ENCODE peak calls at places on chromosomes 5 and 9, in seven cellular contexts. O is Panc1, U is breast epithelium, I is BJ, B is fibroblast of lung, G is foreskin fibroblast, M is OCI-LY7. R is an unnamed sample.

GRCh38 chr9:135536166-135536565 is 9.8 kb upstream of the OBP2A start:
- DNase-seq in U (no peak), I (no peak), O (no peak), M (no peak), G (peak), B (peak), R (no peak)

GRCh38 chr9:117286245-117286644 is 128.6 kb downstream of the ASTN2 start:
- DNase-seq in G (no peak), I (no peak), M (no peak), B (no peak), U (no peak), O (no peak), R (no peak)

GRCh38 chr5:123300266-123300665 is 122.9 kb downstream of the CEP120 start:
- DNase-seq in O (no peak), M (no peak), B (no peak), U (no peak), I (no peak), G (no peak), R (no peak)

GRCh38 chr5:152932631-152933030 is 527.6 kb upstream of the NMUR2 start:
- DNase-seq in B (no peak), M (no peak), I (no peak), G (no peak), O (no peak), U (no peak), R (no peak)

GRCh38 chr9:131810351-131811170 is 70.7 kb upstream of the RAPGEF1 start:
- DNase-seq in U (no peak), O (no peak), M (peak), B (no peak), G (no peak), I (no peak), R (no peak)

GRCh38 chr9:87497604-87498045 is at the start of gene DAPK1:
- DNase-seq in G (peak), B (peak), I (no peak), M (no peak), O (no peak), U (no peak), R (no peak)

GRCh38 chr9:37144762-37145161 is 24.4 kb downstream of the ZCCHC7 start:
- DNase-seq in B (peak), O (no peak), G (peak), I (no peak), U (no peak), M (peak), R (no peak)

GRCh38 chr9:20551835-20552234 is 70.5 kb downstream of the MLLT3 start:
- DNase-seq in I (no peak), U (no peak), M (no peak), B (no peak), G (no peak), O (no peak), R (no peak)

GRCh38 chr5:137486707-137487106 is 12.4 kb downstream of the SPOCK1 start:
- DNase-seq in B (peak), O (no peak), M (no peak), U (no peak), G (peak), I (no peak), R (no peak)

GRCh38 chr5:51476456-51476855 is 93.2 kb downstream of the ISL1 start:
- DNase-seq in B (no peak), U (no peak), M (no peak), O (no peak), I (no peak), G (no peak), R (no peak)

GRCh38 chr9:26637101-26637500 is 255.5 kb downstream of the CAAP1 start:
- DNase-seq in O (no peak), I (no peak), U (no peak), B (no peak), G (no peak), M (no peak), R (no peak)

GRCh38 chr5:51194626-51195025 is 188.6 kb upstream of the ISL1 start:
- DNase-seq in U (no peak), I (no peak), O (no peak), M (no peak), B (no peak), G (no peak), R (no peak)

GRCh38 chr9:104961238-104961637 is 33.3 kb upstream of the ABCA1 start:
- DNase-seq in I (no peak), U (no peak), B (peak), G (peak), O (peak), M (peak), R (peak)

GRCh38 chr9:12696931-12697622 is 3.9 kb downstream of the TYRP1 start:
- DNase-seq in I (no peak), B (peak), O (no peak), G (no peak), M (no peak), U (no peak), R (no peak)

GRCh38 chr5:116576043-116576713 is 1.6 kb upstream of the SEMA6A start:
- DNase-seq in U (no peak), G (peak), I (no peak), B (peak), O (no peak), M (peak), R (peak)

GRCh38 chr9:129613520-129614175 is 7.3 kb downstream of the C9orf50 start:
- DNase-seq in O (no peak), B (no peak), U (no peak), I (no peak), G (peak), M (no peak), R (no peak)

GRCh38 chr9:127987103-127987614 is 6.4 kb upstream of the EEIG1 start:
- DNase-seq in I (no peak), G (peak), B (peak), U (peak), O (peak), M (no peak), R (no peak)

GRCh38 chr5:93053825-93054224 is 527.2 kb downstream of the NR2F1-AS1 start:
- DNase-seq in M (no peak), I (no peak), B (peak), G (peak), O (no peak), U (no peak), R (no peak)

GRCh38 chr9:34623386-34624235 is 3.3 kb upstream of the DCTN3 start:
- DNase-seq in G (no peak), M (no peak), I (no peak), B (no peak), U (no peak), O (no peak), R (no peak)

GRCh38 chr9:126915281-126915816 is 767 bp downstream of the RALGPS1 start:
- DNase-seq in B (no peak), U (peak), G (no peak), I (no peak), M (peak), O (no peak), R (no peak)

GRCh38 chr9:90684776-90685175 is 42.2 kb upstream of the DIRAS2 start:
- DNase-seq in O (no peak), M (no peak), G (no peak), B (no peak), U (no peak), I (no peak), R (no peak)

DNA sequence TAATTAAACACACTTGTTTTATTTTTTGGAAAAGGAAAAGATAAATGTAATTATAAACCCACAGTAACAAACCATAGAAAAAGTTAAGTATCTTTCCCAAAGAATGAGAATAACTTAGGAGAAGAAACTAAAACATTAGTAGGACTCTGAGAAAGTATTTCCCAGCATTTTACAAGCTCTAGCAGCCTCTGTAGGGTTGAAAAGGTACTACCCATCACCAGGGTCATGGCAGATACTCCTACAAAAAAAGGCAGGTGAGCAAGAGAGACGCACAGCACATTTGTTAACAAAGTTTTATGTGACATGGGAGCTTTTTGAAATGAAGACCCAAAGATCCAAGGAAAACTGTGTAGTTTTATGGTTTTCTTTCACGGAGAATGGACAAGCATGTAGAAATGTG is 77.7 kb upstream of the FAM169A start:
- DNase-seq in U (no peak), M (no peak), B (no peak), G (no peak), O (no peak), I (no peak), R (no peak)
- TF ChIP-seq CTCF in U (no peak), M (peak), B (no peak), G (no peak), O (peak), I (no peak), R (no peak)

DNA sequence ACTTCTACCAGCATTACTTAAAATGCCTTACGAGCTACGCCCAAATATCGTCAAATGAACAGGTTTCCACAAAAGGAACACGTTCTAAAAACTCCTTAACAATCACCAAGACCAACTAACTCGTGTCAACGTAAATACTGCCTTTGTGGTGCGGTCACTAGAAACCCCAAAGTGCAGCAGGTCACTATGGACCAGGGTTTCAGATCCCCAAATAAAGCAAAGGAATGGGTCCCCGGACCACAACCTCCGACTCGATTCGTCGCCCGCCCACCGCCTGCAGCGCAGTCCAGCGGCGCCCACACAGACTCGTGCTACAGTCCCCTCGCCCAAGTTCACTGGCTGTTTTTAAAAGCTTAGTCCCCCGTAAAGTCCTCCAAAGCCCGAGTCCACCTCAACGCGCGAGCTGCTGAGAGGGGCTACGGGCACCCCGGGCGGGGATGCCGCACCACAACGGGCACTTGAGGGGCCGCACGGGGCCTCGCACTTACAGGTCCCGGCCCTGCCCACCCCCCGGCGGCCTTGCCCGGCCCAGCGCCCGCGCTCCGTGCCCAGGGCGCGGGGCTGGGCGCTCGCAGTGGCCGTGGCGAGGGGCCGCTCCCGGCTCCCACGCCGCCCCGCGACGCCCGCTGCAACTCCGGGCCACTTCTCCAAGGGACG is 1.1 kb downstream of the NFIB start:
- DNase-seq in U (no peak), B (peak), O (no peak), G (peak), I (no peak), M (no peak), R (no peak)
- H3K4me3 ChIP-seq in U (peak), B (peak), O (peak), G (peak), I (peak), M (peak), R (peak)

DNA sequence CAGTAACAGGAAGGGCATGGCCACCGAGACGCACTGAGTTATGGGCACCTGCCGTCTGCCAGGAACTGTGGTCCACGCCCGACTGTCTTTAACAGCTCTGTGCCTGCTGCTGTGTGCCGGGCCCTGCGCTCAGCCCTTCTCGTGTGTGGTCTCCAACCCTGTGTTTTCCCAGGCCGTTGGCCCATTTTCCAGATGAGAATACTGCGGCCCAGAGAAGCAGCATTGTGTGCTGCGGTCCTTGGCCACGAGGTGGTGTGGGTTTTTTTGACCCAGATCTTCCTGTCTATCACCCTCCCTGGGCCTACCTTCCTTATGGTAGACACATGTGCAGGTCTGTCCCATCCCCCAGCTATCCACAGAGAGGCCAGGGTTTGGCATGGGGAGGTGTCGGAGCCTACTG is 47.0 kb downstream of the RXRA start:
- DNase-seq in G (no peak), O (no peak), U (no peak), I (no peak), B (no peak), M (no peak), R (no peak)
- TF ChIP-seq CTCF in G (no peak), O (no peak), U (no peak), I (no peak), B (no peak), M (peak), R (peak)

GRCh38 chr5:56733580-56733979 is 81.8 kb upstream of the MAP3K1 start:
- DNase-seq in G (no peak), O (no peak), U (no peak), I (no peak), B (no peak), M (no peak), R (no peak)

GRCh38 chr5:56735845-56736641 is 79.3 kb upstream of the MAP3K1 start:
- DNase-seq in I (no peak), U (no peak), O (no peak), G (no peak), M (peak), B (no peak), R (no peak)

GRCh38 chr5:56732147-56732546 is 83.2 kb upstream of the MAP3K1 start:
- DNase-seq in B (no peak), O (no peak), G (no peak), M (no peak), I (no peak), U (no peak), R (no peak)

GRCh38 chr5:56737002-56737621 is 78.2 kb upstream of the MAP3K1 start:
- DNase-seq in U (no peak), M (peak), I (peak), G (peak), B (peak), O (no peak), R (peak)

GRCh38 chr5:56734066-56734766 is 81.1 kb upstream of the MAP3K1 start:
- DNase-seq in I (no peak), O (no peak), B (no peak), U (no peak), M (peak), G (no peak), R (no peak)
- H3K4me3 ChIP-seq in I (no peak), O (no peak), B (no peak), U (no peak), M (peak), G (no peak), R (no peak)

GRCh38 chr5:169580964-169581363 is 2.6 kb upstream of the SPDL1 start:
- DNase-seq in I (no peak), B (no peak), M (no peak), O (no peak), G (no peak), U (no peak), R (no peak)

GRCh38 chr5:169583424-169584215 is at the start of gene SPDL1:
- DNase-seq in O (peak), U (peak), I (peak), G (peak), B (peak), M (peak), R (peak)

GRCh38 chr5:169583101-169583423 is 511 bp upstream of the SPDL1 start:
- DNase-seq in O (no peak), U (no peak), M (no peak), B (no peak), G (no peak), I (no peak), R (no peak)

GRCh38 chr5:169584998-169585451 is 1.5 kb downstream of the SPDL1 start:
- DNase-seq in U (no peak), O (no peak), I (no peak), B (peak), M (no peak), G (no peak), R (no peak)

DNA sequence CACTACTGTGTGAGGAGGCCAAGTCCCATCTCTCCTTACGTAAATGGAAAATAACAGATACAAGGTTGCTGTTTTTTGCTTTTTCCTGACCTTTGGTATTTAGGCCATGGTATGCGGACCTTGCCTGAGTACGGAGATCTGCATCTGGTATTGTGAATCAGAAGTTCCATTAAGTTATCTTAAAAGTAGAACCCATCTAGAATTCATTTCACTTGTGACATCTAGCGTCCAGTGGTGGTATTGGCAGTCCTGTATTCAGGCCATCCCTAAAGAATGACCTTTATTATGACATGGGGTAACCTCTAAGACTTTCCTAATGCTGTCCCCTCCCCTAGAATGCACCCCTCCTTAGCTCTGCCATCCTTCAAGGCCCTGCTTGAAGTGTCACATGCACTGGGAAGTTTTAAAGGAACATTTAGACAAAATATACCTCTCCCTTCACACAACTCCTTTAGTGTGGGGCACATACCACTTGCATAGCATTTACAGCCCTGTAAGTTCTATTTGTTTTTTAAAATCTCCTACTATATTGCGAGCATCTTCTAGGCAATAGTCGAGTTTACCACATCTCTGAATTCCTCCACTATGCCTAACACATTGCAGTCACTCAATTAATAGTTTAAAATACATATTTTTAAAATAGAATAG is 1.9 kb upstream of the SPDL1 start:
- DNase-seq in I (no peak), B (peak), M (peak), O (peak), G (peak), U (no peak), R (no peak)
- TF ChIP-seq CTCF in I (peak), B (peak), M (peak), O (peak), G (peak), U (peak), R (peak)

GRCh38 chr9:96638606-96639364 is 16.3 kb downstream of the PRXL2C start:
- DNase-seq in G (peak), O (no peak), I (no peak), U (no peak), B (peak), M (no peak), R (no peak)
- H3K4me3 ChIP-seq in G (no peak), O (no peak), I (no peak), U (no peak), B (no peak), M (no peak), R (no peak)

GRCh38 chr5:126720369-126720768 is 56.6 kb upstream of the LMNB1 start:
- DNase-seq in G (no peak), O (no peak), U (no peak), I (no peak), B (no peak), M (no peak), R (no peak)

GRCh38 chr5:126716861-126717260 is 60.1 kb upstream of the LMNB1 start:
- DNase-seq in U (no peak), G (no peak), B (no peak), M (no peak), O (no peak), I (no peak), R (no peak)

GRCh38 chr5:126723643-126724042 is 53.3 kb upstream of the LMNB1 start:
- DNase-seq in B (no peak), M (no peak), U (no peak), I (no peak), O (no peak), G (no peak), R (no peak)

GRCh38 chr5:126718246-126718868 is 58.6 kb upstream of the LMNB1 start:
- DNase-seq in B (no peak), U (no peak), I (no peak), O (no peak), M (no peak), G (no peak), R (no peak)
- TF ChIP-seq CTCF in B (no peak), U (no peak), I (no peak), O (no peak), M (no peak), G (no peak), R (no peak)

DNA sequence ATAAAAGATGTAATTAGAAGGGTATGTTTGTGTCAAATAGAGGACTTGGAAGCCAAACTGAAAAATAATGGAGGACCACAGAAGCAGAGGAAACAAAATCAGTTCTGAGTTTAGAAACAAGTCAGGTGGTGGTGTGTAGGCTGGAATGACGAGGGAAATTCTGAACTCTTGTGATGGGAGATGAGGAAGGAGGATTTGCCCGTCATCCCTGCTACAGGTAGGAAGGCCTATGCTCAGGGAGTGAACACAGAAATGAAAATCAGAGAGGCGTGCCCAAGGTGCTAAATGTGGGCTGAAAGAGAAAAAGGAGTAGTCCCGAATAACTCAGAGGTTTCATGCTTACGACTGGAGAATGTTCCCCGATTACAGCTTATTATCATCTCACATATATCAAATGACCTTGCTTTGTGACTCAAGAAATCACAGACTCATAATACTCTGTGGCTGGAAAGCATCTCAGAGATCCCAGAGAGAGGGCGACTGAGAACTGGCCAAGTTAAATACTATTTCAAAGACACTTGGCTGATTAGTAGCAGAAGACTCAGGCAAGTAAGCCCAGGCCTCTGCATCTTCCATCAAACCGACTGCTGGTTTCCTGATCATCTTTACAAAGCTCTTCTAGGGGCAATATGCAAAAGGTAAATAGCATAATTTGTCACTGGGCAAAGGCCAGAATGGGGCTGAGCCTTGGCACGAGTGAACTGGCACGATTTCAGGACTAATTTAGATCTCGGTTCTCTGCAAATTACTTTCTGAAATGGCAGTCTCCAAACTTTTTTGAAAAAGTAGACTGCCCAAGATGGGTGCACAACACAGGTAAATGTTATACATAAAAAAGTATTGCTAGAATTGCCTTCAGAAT is 125.9 kb downstream of the SUSD1 start:
- DNase-seq in G (peak), B (peak), M (no peak), U (no peak), O (no peak), I (peak), R (no peak)
- H3K4me3 ChIP-seq in G (no peak), B (no peak), M (no peak), U (no peak), O (no peak), I (no peak), R (no peak)

GRCh38 chr5:80654391-80655230 is at the start of the genes DHFR and MSH3:
- DNase-seq in O (peak), U (peak), I (peak), M (peak), B (peak), G (peak), R (peak)
- TF ChIP-seq CTCF in O (peak), U (no peak), I (peak), M (peak), B (no peak), G (no peak), R (no peak)

GRCh38 chr9:125700791-125701190 is 6.2 kb downstream of the MAPKAP1 start:
- DNase-seq in B (peak), U (no peak), I (no peak), G (peak), M (no peak), O (no peak), R (no peak)
- H3K4me3 ChIP-seq in B (no peak), U (no peak), I (no peak), G (no peak), M (no peak), O (no peak), R (no peak)